ENCODE peak calls at places on chromosomes 7 and 10, in five cellular contexts. Y is tibial nerve, P is gastrocnemius medialis, J is ovary, W is stomach. C is an unnamed sample. For H3K9me3, the result is how much of the 10 kb centered on the place peaks cover.

GRCh38 chr7:3043544-3044395 is at the start of gene CARD11:
- DNase-seq in Y (no peak), P (no peak), J (no peak), W (no peak), C (no peak)

GRCh38 chr10:35639021-35639521 is 3.0 kb downstream of the FZD8 start:
- DNase-seq in Y (no peak), P (no peak), J (no peak), W (no peak), C (no peak)

GRCh38 chr7:103296901-103297836 is at the start of gene PMPCB:
- DNase-seq in Y (peak), P (peak), J (peak), W (peak), C (peak)

GRCh38 chr7:44882899-44883298 is 2.4 kb downstream of the PURB start:
- DNase-seq in Y (no peak), P (no peak), J (no peak), W (no peak), C (no peak)

GRCh38 chr10:92076722-92077121 is 153.2 kb downstream of the BTAF1 start:
- DNase-seq in Y (no peak), P (no peak), J (no peak), W (no peak), C (no peak)

GRCh38 chr7:2723138-2723850 is 35.3 kb downstream of the AMZ1 start:
- DNase-seq in Y (no peak), P (peak), J (peak), W (no peak), C (no peak)

GRCh38 chr10:77496941-77497420 is 140.6 kb downstream of the KCNMA1 start:
- DNase-seq in Y (no peak), P (no peak), J (no peak), W (no peak), C (no peak)

GRCh38 chr7:20514364-20514763 is 101.1 kb upstream of the ABCB5 start:
- DNase-seq in Y (peak), P (no peak), J (no peak), W (peak), C (no peak)

GRCh38 chr7:158322616-158323530 is 264.8 kb downstream of the PTPRN2 start:
- DNase-seq in Y (no peak), P (no peak), J (no peak), W (no peak), C (no peak)

GRCh38 chr10:70174058-70174741 is 3.9 kb upstream of the SAR1A start:
- DNase-seq in Y (no peak), P (no peak), J (no peak), W (no peak), C (no peak)

GRCh38 chr10:70130878-70131559 is 1.6 kb downstream of the AIFM2 start:
- DNase-seq in Y (peak), P (peak), J (no peak), W (no peak), C (no peak)

GRCh38 chr7:150977382-150978135 is 562 bp downstream of the KCNH2 start:
- DNase-seq in Y (no peak), P (no peak), J (no peak), W (no peak), C (no peak)

GRCh38 chr7:55309040-55309991 is 55.8 kb upstream of the LANCL2 start:
- DNase-seq in Y (no peak), P (peak), J (no peak), W (peak), C (no peak)

GRCh38 chr7:106381252-106381651 is 96.5 kb upstream of the NAMPT start:
- DNase-seq in Y (no peak), P (no peak), J (no peak), W (no peak), C (no peak)

GRCh38 chr10:124480860-124481259 is 19.2 kb downstream of the LHPP start:
- DNase-seq in Y (no peak), P (no peak), J (no peak), W (no peak), C (no peak)

GRCh38 chr7:30984359-30985107 is 20.8 kb downstream of the GHRHR start:
- DNase-seq in Y (no peak), P (no peak), J (no peak), W (peak), C (no peak)

GRCh38 chr7:122269241-122269640 is 35.3 kb downstream of the FEZF1 start:
- DNase-seq in Y (no peak), P (no peak), J (no peak), W (no peak), C (no peak)

GRCh38 chr10:73647211-73647874 is 6.1 kb upstream of the MYOZ1 start:
- DNase-seq in Y (peak), P (no peak), J (peak), W (peak), C (peak)

GRCh38 chr10:14554091-14554842 is 220.4 kb downstream of the FAM107B start:
- DNase-seq in Y (no peak), P (no peak), J (no peak), W (peak), C (no peak)

GRCh38 chr7:80584778-80585177 is 53.7 kb upstream of the CD36 start:
- DNase-seq in Y (no peak), P (peak), J (no peak), W (peak), C (no peak)

GRCh38 chr10:102868976-102869289 is 337 bp upstream of the AS3MT start:
- DNase-seq in Y (no peak), P (no peak), J (no peak), W (no peak), C (no peak)

GRCh38 chr10:60733189-60733815 is 45.0 kb upstream of the CDK1 start:
- DNase-seq in Y (no peak), P (no peak), J (peak), W (peak), C (no peak)

GRCh38 chr10:96341219-96342182 is 17.3 kb downstream of the OPALIN start:
- DNase-seq in Y (no peak), P (no peak), J (no peak), W (no peak), C (no peak)

GRCh38 chr7:33130184-33130583 is 820 bp downstream of the BBS9 start:
- DNase-seq in Y (no peak), P (no peak), J (no peak), W (no peak), C (no peak)

GRCh38 chr7:114922151-114922651 is 307 bp downstream of the MDFIC start:
- DNase-seq in Y (peak), P (peak), J (peak), W (peak), C (peak)

GRCh38 chr10:3167611-3168330 is 4.8 kb downstream of the PITRM1 start:
- DNase-seq in Y (no peak), P (no peak), J (no peak), W (no peak), C (no peak)

GRCh38 chr7:22094413-22095304 is 149.0 kb upstream of the CDCA7L start:
- DNase-seq in Y (no peak), P (no peak), J (no peak), W (no peak), C (no peak)

GRCh38 chr7:77450054-77450453 is 33.9 kb upstream of the GSAP start:
- DNase-seq in Y (no peak), P (no peak), J (no peak), W (no peak), C (no peak)

GRCh38 chr7:79868010-79868409 is 266.6 kb upstream of the GNAI1 start:
- DNase-seq in Y (no peak), P (no peak), J (no peak), W (no peak), C (no peak)

GRCh38 chr7:7641129-7641663 is 644 bp downstream of the UMAD1 start:
- DNase-seq in Y (no peak), P (no peak), J (no peak), W (no peak), C (peak)

GRCh38 chr10:8435186-8436055 is 380.9 kb downstream of the GATA3 start:
- DNase-seq in Y (no peak), P (no peak), J (no peak), W (no peak), C (no peak)

GRCh38 chr10:3469639-3470020 is 297.0 kb upstream of the PITRM1 start:
- DNase-seq in Y (no peak), P (no peak), J (no peak), W (no peak), C (no peak)

GRCh38 chr10:102869290-102870198 is at the start of gene AS3MT:
- DNase-seq in Y (no peak), P (peak), J (peak), W (no peak), C (peak)

GRCh38 chr7:1608318-1608717 is 38.5 kb upstream of the PSMG3 start:
- DNase-seq in Y (no peak), P (no peak), J (no peak), W (no peak), C (no peak)

GRCh38 chr10:17062493-17063487 is 66.8 kb downstream of the CUBN start:
- DNase-seq in Y (peak), P (peak), J (peak), W (no peak), C (peak)

GRCh38 chr10:71623098-71623985 is 96.2 kb downstream of the C10orf105 start:
- DNase-seq in Y (peak), P (no peak), J (no peak), W (no peak), C (peak)

GRCh38 chr7:66221442-66221841 is 16.3 kb downstream of the TPST1 start:
- DNase-seq in Y (no peak), P (no peak), J (no peak), W (no peak), C (no peak)

GRCh38 chr10:32314588-32314987 is 32.4 kb downstream of the EPC1 start:
- DNase-seq in Y (no peak), P (no peak), J (no peak), W (no peak), C (no peak)

GRCh38 chr7:5590596-5591546 is 167.2 kb upstream of the TNRC18 start:
- DNase-seq in Y (no peak), P (no peak), J (no peak), W (no peak), C (no peak)

GRCh38 chr7:87476179-87476557 is 688 bp upstream of the ABCB4 start:
- DNase-seq in Y (no peak), P (no peak), J (no peak), W (no peak), C (no peak)

GRCh38 chr7:87475359-87476178 is at the start of gene ABCB4:
- DNase-seq in Y (no peak), P (peak), J (peak), W (no peak), C (no peak)

GRCh38 chr7:87473192-87473591 is 2.3 kb downstream of the ABCB4 start:
- DNase-seq in Y (no peak), P (no peak), J (no peak), W (no peak), C (no peak)

GRCh38 chr7:87474046-87474445 is 1.4 kb downstream of the ABCB4 start:
- DNase-seq in Y (no peak), P (no peak), J (no peak), W (no peak), C (no peak)

DNA sequence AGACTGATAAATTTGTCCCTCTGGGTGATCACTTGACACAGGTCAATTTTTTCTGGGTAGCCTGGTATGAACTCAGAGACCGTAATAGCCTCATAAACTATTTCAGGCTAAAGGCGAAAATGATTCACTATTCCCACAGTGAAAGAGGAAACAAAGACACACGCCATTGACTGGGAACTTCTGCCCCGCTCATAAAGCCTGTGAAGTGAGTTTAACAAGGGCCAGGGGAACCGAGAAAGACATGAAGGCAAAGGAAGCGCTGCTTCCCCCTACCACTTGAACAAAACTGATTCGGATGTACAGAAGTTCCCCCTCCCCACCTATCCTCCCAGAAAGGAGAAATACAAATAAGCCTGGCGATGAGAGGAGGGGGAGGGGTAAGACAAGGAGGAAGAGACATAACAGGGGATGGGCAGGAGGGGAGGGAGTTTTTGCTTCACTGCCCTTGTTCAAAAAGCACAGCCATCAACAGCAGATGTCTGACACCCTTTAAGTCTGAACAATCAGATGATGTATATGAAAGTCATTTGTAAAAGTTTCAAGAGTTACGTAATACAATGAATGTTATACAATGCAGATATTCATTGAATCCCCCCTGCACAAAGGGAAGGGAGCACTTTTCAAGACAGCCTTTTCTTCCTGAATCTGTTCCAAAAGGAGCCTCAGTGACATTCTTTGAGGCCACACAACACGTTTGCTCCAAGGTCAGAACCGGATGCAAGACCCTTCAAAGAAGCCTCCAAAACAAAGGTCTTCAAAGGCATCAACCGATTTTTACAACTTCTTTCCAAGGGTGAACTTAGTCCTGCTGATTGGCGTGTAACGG is 734 bp downstream of the ABCB4 start:
- DNase-seq in Y (no peak), P (peak), J (no peak), W (no peak), C (no peak)
- TF ChIP-seq POLR2A in Y (no peak), P (no peak), J (no peak), W (no peak), C (no peak)

DNA sequence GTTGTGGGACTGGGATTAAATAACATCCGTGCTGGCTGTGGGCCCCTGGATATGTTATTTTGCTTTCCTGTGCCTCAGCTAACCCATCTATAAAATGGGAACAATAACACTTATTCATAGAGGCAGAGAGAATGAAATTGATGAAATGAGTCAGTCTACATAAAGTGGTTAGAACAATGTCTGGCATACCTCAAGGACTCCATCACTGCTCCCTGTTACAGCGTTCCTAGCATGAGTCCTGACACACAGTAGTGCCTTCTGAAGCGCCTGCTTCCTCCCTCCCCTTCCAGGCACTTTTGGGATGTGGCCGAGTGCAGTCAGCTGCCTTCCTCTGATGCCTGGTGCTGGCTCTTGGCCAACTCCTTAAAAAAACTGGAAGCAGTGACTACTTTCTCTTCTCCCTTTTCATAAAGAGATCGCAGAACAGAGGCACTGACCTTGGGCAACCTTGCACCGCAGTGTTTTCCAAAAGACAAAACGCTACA is 108.4 kb upstream of the ZMIZ1 start:
- DNase-seq in Y (peak), P (peak), J (peak), W (peak), C (peak)
- H3K9me3 ChIP-seq in Y (under half), P (under half), J (under half), W (under half), C (under half)

DNA sequence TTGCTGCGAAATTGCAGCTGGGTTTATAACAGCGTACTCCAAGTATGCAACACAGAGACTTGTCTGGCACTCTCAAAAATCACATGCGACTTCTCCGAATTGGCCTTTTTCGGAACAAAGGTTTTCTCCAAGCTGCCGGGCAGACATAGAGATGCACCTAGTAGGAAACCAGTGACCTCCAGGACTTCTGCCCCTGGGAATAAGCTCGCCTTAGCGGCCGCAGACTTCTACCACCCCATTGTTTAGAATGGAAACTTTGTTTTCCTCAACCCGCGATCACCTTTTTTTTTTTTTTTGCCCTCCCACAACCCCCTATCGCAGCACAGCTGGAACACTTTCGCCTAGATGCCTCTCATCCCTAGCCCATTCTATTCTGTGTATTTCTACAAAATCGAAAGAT is 4.9 kb upstream of the HOXA10 start:
- DNase-seq in Y (no peak), P (peak), J (peak), W (no peak), C (peak)
- H3K4me3 ChIP-seq in Y (no peak), P (peak), J (peak), W (no peak), C (peak)

DNA sequence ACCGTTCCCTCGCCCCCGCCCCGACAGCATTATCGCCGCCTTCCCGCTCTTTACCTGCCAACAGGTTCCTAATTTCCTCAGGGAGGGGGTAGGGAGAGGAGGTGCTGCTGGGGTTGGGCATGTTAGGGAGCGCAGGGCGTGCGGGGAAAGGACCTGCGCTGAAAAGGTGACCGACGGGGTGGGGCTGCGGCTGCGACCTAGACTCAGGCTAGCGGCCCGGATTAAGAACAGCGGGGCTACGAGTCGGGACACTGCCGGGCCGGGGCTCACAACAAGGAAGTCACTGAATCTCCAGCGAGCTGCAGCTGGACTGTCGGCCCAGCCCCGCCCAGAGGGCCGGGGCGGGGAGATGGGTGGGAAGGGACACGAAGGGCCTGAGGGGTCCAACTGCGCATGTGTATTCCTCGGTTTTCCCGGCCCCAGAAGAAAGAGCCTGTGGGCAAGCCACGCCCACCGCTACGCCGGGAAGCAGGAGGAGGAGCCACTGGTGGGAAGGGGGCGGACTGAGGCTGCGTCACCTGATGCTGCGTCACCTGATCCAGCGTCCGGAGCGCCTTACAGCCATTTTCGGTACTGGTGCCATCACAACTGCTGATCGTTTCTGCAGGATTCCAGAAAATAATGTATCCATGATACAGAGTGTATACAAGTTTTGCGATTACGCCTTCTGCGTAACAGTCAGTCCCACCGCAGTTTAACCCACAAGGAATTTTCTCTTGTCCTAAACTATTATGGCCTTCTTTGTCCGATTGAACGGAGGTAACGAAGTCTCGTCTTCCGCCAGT is at the start of gene SKAP2:
- DNase-seq in Y (peak), P (peak), J (peak), W (peak), C (peak)
- TF ChIP-seq POLR2A in Y (peak), P (peak), J (peak), W (no peak), C (peak)

GRCh38 chr7:64312826-64313225 is 935 bp upstream of the ZNF736 start:
- DNase-seq in Y (no peak), P (no peak), J (peak), W (no peak), C (no peak)
- H3K9me3 ChIP-seq in Y (under half), P (under half), J (under half), W (under half), C (under half)

GRCh38 chr7:100432621-100433275 is 3.1 kb downstream of the MEPCE start:
- DNase-seq in Y (no peak), P (no peak), J (no peak), W (no peak), C (no peak)

GRCh38 chr7:100430450-100431285 is 1.0 kb downstream of the MEPCE start:
- DNase-seq in Y (peak), P (no peak), J (peak), W (no peak), C (no peak)

GRCh38 chr7:100432053-100432452 is 2.4 kb downstream of the MEPCE start:
- DNase-seq in Y (no peak), P (no peak), J (no peak), W (no peak), C (no peak)

GRCh38 chr7:100429637-100430449 is at the start of gene MEPCE:
- DNase-seq in Y (peak), P (peak), J (peak), W (peak), C (peak)

DNA sequence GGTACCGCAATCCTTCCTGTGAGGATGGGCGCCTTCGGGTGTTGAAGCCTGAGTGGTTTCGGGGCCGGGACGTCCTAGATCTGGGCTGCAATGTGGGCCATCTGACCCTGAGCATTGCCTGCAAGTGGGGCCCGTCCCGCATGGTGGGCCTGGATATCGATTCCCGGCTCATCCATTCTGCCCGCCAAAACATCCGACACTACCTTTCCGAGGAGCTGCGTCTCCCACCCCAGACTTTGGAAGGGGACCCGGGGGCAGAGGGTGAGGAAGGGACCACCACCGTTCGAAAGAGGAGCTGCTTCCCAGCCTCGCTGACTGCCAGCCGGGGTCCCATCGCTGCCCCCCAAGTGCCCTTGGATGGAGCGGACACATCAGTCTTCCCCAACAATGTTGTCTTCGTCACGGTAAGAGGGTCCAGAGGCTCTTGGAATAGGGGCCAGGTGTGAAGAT is 1.7 kb downstream of the MEPCE start:
- DNase-seq in Y (no peak), P (no peak), J (peak), W (no peak), C (no peak)
- H3K4me3 ChIP-seq in Y (no peak), P (no peak), J (peak), W (peak), C (peak)

GRCh38 chr10:18666810-18667209 is 7.6 kb downstream of the ARL5B start:
- DNase-seq in Y (no peak), P (no peak), J (no peak), W (no peak), C (no peak)
- TF ChIP-seq POLR2A in Y (no peak), P (no peak), J (no peak), W (no peak), C (no peak)

C was measured in uterus.